ENCODE peak calls at places on chromosomes 11 and 22, in nine cellular contexts. One of them, this sample, is unnamed. For H3K9me3 and H3K36me3, the result is how much of the 10 kb centered on the place peaks cover.

GRCh38 chr11:71127806-71128205 is 124.6 kb downstream of the SHANK2 start:
- DNase-seq in GM23248: no peak
- DNase-seq in neuronal stem cell: no peak
- DNase-seq in hepatocyte: no peak
- DNase-seq in colonic mucosa: no peak
- DNase-seq in psoas muscle: no peak
- DNase-seq in left ventricle myocardium inferior: no peak
- DNase-seq in ascending aorta: no peak
- DNase-seq in cardiac muscle cell: no peak
- DNase-seq in this sample: no peak

GRCh38 chr11:15276616-15277015 is 161.9 kb downstream of the INSC start:
- DNase-seq in GM23248: peak
- DNase-seq in neuronal stem cell: peak
- DNase-seq in hepatocyte: peak
- DNase-seq in colonic mucosa: no peak
- DNase-seq in psoas muscle: no peak
- DNase-seq in left ventricle myocardium inferior: no peak
- DNase-seq in ascending aorta: no peak
- DNase-seq in cardiac muscle cell: peak
- DNase-seq in this sample: no peak

GRCh38 chr22:49266561-49267519 is 560.8 kb downstream of the BRD1 start:
- DNase-seq in GM23248: no peak
- DNase-seq in neuronal stem cell: no peak
- DNase-seq in hepatocyte: no peak
- DNase-seq in colonic mucosa: no peak
- DNase-seq in psoas muscle: no peak
- DNase-seq in left ventricle myocardium inferior: no peak
- DNase-seq in ascending aorta: no peak
- DNase-seq in cardiac muscle cell: no peak
- DNase-seq in this sample: no peak

GRCh38 chr22:30210235-30210831 is 36.2 kb downstream of the LIF start:
- DNase-seq in GM23248: no peak
- DNase-seq in neuronal stem cell: no peak
- DNase-seq in hepatocyte: peak
- DNase-seq in colonic mucosa: no peak
- DNase-seq in psoas muscle: no peak
- DNase-seq in left ventricle myocardium inferior: no peak
- DNase-seq in ascending aorta: no peak
- DNase-seq in cardiac muscle cell: no peak
- DNase-seq in this sample: no peak

GRCh38 chr11:2701230-2701629 is 1.4 kb upstream of the KCNQ1OT1 start:
- DNase-seq in GM23248: peak
- DNase-seq in neuronal stem cell: no peak
- DNase-seq in hepatocyte: no peak
- DNase-seq in colonic mucosa: no peak
- DNase-seq in psoas muscle: no peak
- DNase-seq in left ventricle myocardium inferior: peak
- DNase-seq in ascending aorta: peak
- DNase-seq in cardiac muscle cell: no peak
- DNase-seq in this sample: no peak

GRCh38 chr22:24107668-24108067 is 73.6 kb upstream of the SUSD2 start:
- DNase-seq in GM23248: peak
- DNase-seq in neuronal stem cell: no peak
- DNase-seq in hepatocyte: no peak
- DNase-seq in colonic mucosa: peak
- DNase-seq in psoas muscle: peak
- DNase-seq in left ventricle myocardium inferior: peak
- DNase-seq in ascending aorta: peak
- DNase-seq in cardiac muscle cell: no peak
- DNase-seq in this sample: peak

GRCh38 chr22:22928666-22929380 is 41.2 kb downstream of the IGLL5 start:
- DNase-seq in GM23248: peak
- DNase-seq in neuronal stem cell: no peak
- DNase-seq in hepatocyte: peak
- DNase-seq in colonic mucosa: peak
- DNase-seq in psoas muscle: no peak
- DNase-seq in left ventricle myocardium inferior: peak
- DNase-seq in ascending aorta: no peak
- DNase-seq in cardiac muscle cell: no peak
- DNase-seq in this sample: peak

GRCh38 chr22:24752091-24752623 is 22.4 kb downstream of the PIWIL3 start:
- DNase-seq in GM23248: no peak
- DNase-seq in neuronal stem cell: no peak
- DNase-seq in hepatocyte: no peak
- DNase-seq in colonic mucosa: no peak
- DNase-seq in psoas muscle: no peak
- DNase-seq in left ventricle myocardium inferior: no peak
- DNase-seq in ascending aorta: no peak
- DNase-seq in cardiac muscle cell: no peak
- DNase-seq in this sample: no peak

GRCh38 chr11:45921561-45922424 is 663 bp upstream of the LARGE2 start:
- DNase-seq in GM23248: no peak
- DNase-seq in neuronal stem cell: peak
- DNase-seq in hepatocyte: peak
- DNase-seq in colonic mucosa: peak
- DNase-seq in psoas muscle: peak
- DNase-seq in left ventricle myocardium inferior: peak
- DNase-seq in ascending aorta: no peak
- DNase-seq in cardiac muscle cell: peak
- DNase-seq in this sample: peak

GRCh38 chr11:64245401-64245796 is 1.3 kb downstream of the PPP1R14B start:
- DNase-seq in GM23248: no peak
- DNase-seq in neuronal stem cell: no peak
- DNase-seq in hepatocyte: no peak
- DNase-seq in colonic mucosa: no peak
- DNase-seq in psoas muscle: peak
- DNase-seq in left ventricle myocardium inferior: no peak
- DNase-seq in ascending aorta: no peak
- DNase-seq in cardiac muscle cell: no peak
- DNase-seq in this sample: peak

GRCh38 chr11:78212586-78213371 is 24.1 kb downstream of the USP35 start:
- DNase-seq in GM23248: peak
- DNase-seq in neuronal stem cell: no peak
- DNase-seq in hepatocyte: no peak
- DNase-seq in colonic mucosa: no peak
- DNase-seq in psoas muscle: no peak
- DNase-seq in left ventricle myocardium inferior: peak
- DNase-seq in ascending aorta: no peak
- DNase-seq in cardiac muscle cell: peak
- DNase-seq in this sample: no peak

GRCh38 chr11:35799655-35800054 is 137.1 kb downstream of the TRIM44 start:
- DNase-seq in GM23248: no peak
- DNase-seq in neuronal stem cell: no peak
- DNase-seq in hepatocyte: no peak
- DNase-seq in colonic mucosa: no peak
- DNase-seq in psoas muscle: no peak
- DNase-seq in left ventricle myocardium inferior: no peak
- DNase-seq in ascending aorta: no peak
- DNase-seq in cardiac muscle cell: no peak
- DNase-seq in this sample: no peak
- H3K9me3 ChIP-seq in GM23248: under half
- H3K9me3 ChIP-seq in neuronal stem cell: under half
- H3K9me3 ChIP-seq in hepatocyte: under half
- H3K9me3 ChIP-seq in colonic mucosa: under half
- H3K9me3 ChIP-seq in psoas muscle: under half
- H3K9me3 ChIP-seq in left ventricle myocardium inferior: under half
- H3K9me3 ChIP-seq in ascending aorta: under half
- H3K9me3 ChIP-seq in cardiac muscle cell: under half
- H3K9me3 ChIP-seq in this sample: under half

GRCh38 chr11:74863410-74863809 is 85.5 kb downstream of the XRRA1 start:
- DNase-seq in GM23248: no peak
- DNase-seq in neuronal stem cell: no peak
- DNase-seq in hepatocyte: no peak
- DNase-seq in colonic mucosa: no peak
- DNase-seq in psoas muscle: no peak
- DNase-seq in left ventricle myocardium inferior: no peak
- DNase-seq in ascending aorta: no peak
- DNase-seq in cardiac muscle cell: no peak
- DNase-seq in this sample: no peak
- H3K36me3 ChIP-seq in GM23248: under half
- H3K36me3 ChIP-seq in neuronal stem cell: half or more
- H3K36me3 ChIP-seq in hepatocyte: under half
- H3K36me3 ChIP-seq in colonic mucosa: under half
- H3K36me3 ChIP-seq in psoas muscle: half or more
- H3K36me3 ChIP-seq in left ventricle myocardium inferior: half or more
- H3K36me3 ChIP-seq in ascending aorta: half or more
- H3K36me3 ChIP-seq in cardiac muscle cell: under half
- H3K36me3 ChIP-seq in this sample: under half

GRCh38 chr11:31000412-31000811 is 369.1 kb downstream of the DCDC1 start:
- DNase-seq in GM23248: no peak
- DNase-seq in neuronal stem cell: no peak
- DNase-seq in hepatocyte: no peak
- DNase-seq in colonic mucosa: no peak
- DNase-seq in psoas muscle: no peak
- DNase-seq in left ventricle myocardium inferior: no peak
- DNase-seq in ascending aorta: no peak
- DNase-seq in cardiac muscle cell: no peak
- DNase-seq in this sample: no peak

GRCh38 chr11:31005202-31005601 is 364.3 kb downstream of the DCDC1 start:
- DNase-seq in GM23248: no peak
- DNase-seq in neuronal stem cell: no peak
- DNase-seq in hepatocyte: no peak
- DNase-seq in colonic mucosa: no peak
- DNase-seq in psoas muscle: no peak
- DNase-seq in left ventricle myocardium inferior: no peak
- DNase-seq in ascending aorta: no peak
- DNase-seq in cardiac muscle cell: no peak
- DNase-seq in this sample: no peak

GRCh38 chr11:31001432-31001831 is 368.1 kb downstream of the DCDC1 start:
- DNase-seq in GM23248: no peak
- DNase-seq in neuronal stem cell: no peak
- DNase-seq in hepatocyte: no peak
- DNase-seq in colonic mucosa: no peak
- DNase-seq in psoas muscle: no peak
- DNase-seq in left ventricle myocardium inferior: no peak
- DNase-seq in ascending aorta: no peak
- DNase-seq in cardiac muscle cell: no peak
- DNase-seq in this sample: no peak
- H3K4me3 ChIP-seq in GM23248: no peak
- H3K4me3 ChIP-seq in neuronal stem cell: no peak
- H3K4me3 ChIP-seq in hepatocyte: no peak
- H3K4me3 ChIP-seq in colonic mucosa: no peak
- H3K4me3 ChIP-seq in psoas muscle: no peak
- H3K4me3 ChIP-seq in left ventricle myocardium inferior: no peak
- H3K4me3 ChIP-seq in ascending aorta: no peak
- H3K4me3 ChIP-seq in cardiac muscle cell: no peak
- H3K4me3 ChIP-seq in this sample: no peak

GRCh38 chr11:13834463-13834862 is 128.1 kb upstream of the SPON1 start:
- DNase-seq in GM23248: no peak
- DNase-seq in neuronal stem cell: peak
- DNase-seq in hepatocyte: no peak
- DNase-seq in colonic mucosa: no peak
- DNase-seq in psoas muscle: no peak
- DNase-seq in left ventricle myocardium inferior: no peak
- DNase-seq in ascending aorta: no peak
- DNase-seq in cardiac muscle cell: peak
- DNase-seq in this sample: no peak
- H3K9me3 ChIP-seq in GM23248: under half
- H3K9me3 ChIP-seq in neuronal stem cell: under half
- H3K9me3 ChIP-seq in hepatocyte: under half
- H3K9me3 ChIP-seq in colonic mucosa: under half
- H3K9me3 ChIP-seq in psoas muscle: under half
- H3K9me3 ChIP-seq in left ventricle myocardium inferior: under half
- H3K9me3 ChIP-seq in ascending aorta: under half
- H3K9me3 ChIP-seq in cardiac muscle cell: under half
- H3K9me3 ChIP-seq in this sample: under half

GRCh38 chr11:88297320-88298263 is 39.9 kb downstream of the CTSC start:
- DNase-seq in GM23248: no peak
- DNase-seq in neuronal stem cell: no peak
- DNase-seq in hepatocyte: no peak
- DNase-seq in colonic mucosa: no peak
- DNase-seq in psoas muscle: no peak
- DNase-seq in left ventricle myocardium inferior: no peak
- DNase-seq in ascending aorta: no peak
- DNase-seq in cardiac muscle cell: peak
- DNase-seq in this sample: no peak

GRCh38 chr11:88293931-88294330 is 43.6 kb downstream of the CTSC start:
- DNase-seq in GM23248: peak
- DNase-seq in neuronal stem cell: no peak
- DNase-seq in hepatocyte: no peak
- DNase-seq in colonic mucosa: no peak
- DNase-seq in psoas muscle: no peak
- DNase-seq in left ventricle myocardium inferior: no peak
- DNase-seq in ascending aorta: no peak
- DNase-seq in cardiac muscle cell: no peak
- DNase-seq in this sample: no peak

GRCh38 chr11:88295028-88295427 is 42.5 kb downstream of the CTSC start:
- DNase-seq in GM23248: no peak
- DNase-seq in neuronal stem cell: no peak
- DNase-seq in hepatocyte: no peak
- DNase-seq in colonic mucosa: no peak
- DNase-seq in psoas muscle: no peak
- DNase-seq in left ventricle myocardium inferior: no peak
- DNase-seq in ascending aorta: no peak
- DNase-seq in cardiac muscle cell: no peak
- DNase-seq in this sample: no peak

GRCh38 chr11:88288560-88288959 is 49.0 kb downstream of the CTSC start:
- DNase-seq in GM23248: no peak
- DNase-seq in neuronal stem cell: no peak
- DNase-seq in hepatocyte: no peak
- DNase-seq in colonic mucosa: no peak
- DNase-seq in psoas muscle: no peak
- DNase-seq in left ventricle myocardium inferior: no peak
- DNase-seq in ascending aorta: no peak
- DNase-seq in cardiac muscle cell: no peak
- DNase-seq in this sample: no peak

GRCh38 chr11:88292156-88292844 is 45.2 kb downstream of the CTSC start:
- DNase-seq in GM23248: peak
- DNase-seq in neuronal stem cell: no peak
- DNase-seq in hepatocyte: no peak
- DNase-seq in colonic mucosa: peak
- DNase-seq in psoas muscle: no peak
- DNase-seq in left ventricle myocardium inferior: no peak
- DNase-seq in ascending aorta: no peak
- DNase-seq in cardiac muscle cell: peak
- DNase-seq in this sample: peak
- H3K36me3 ChIP-seq in GM23248: under half
- H3K36me3 ChIP-seq in neuronal stem cell: under half
- H3K36me3 ChIP-seq in hepatocyte: under half
- H3K36me3 ChIP-seq in colonic mucosa: under half
- H3K36me3 ChIP-seq in psoas muscle: under half
- H3K36me3 ChIP-seq in left ventricle myocardium inferior: under half
- H3K36me3 ChIP-seq in ascending aorta: under half
- H3K36me3 ChIP-seq in cardiac muscle cell: under half
- H3K36me3 ChIP-seq in this sample: under half

This sample was measured in mucosa of descending colon.